ENCODE peak calls at places on chromosomes 7 and 10, in seven cellular contexts. I is NCI-H187, H is iPS DF 6.9, C is myocyte, Z is amniotic stem cell, O is left ventricle myocardium inferior, P is NCI-H774. T is an unnamed sample.

GRCh38 chr10:65952086-65952485 is 973.8 kb upstream of the LRRTM3 start:
- DNase-seq in I (no peak), H (no peak), C (no peak), Z (no peak), O (no peak), P (no peak), T (no peak)

GRCh38 chr10:26438534-26439269 is 561 bp downstream of the APBB1IP start:
- DNase-seq in I (no peak), H (no peak), C (no peak), Z (no peak), O (peak), P (no peak), T (peak)

GRCh38 chr10:32139223-32140073 is 83.2 kb upstream of the KIF5B start:
- DNase-seq in I (no peak), H (peak), C (peak), Z (peak), O (peak), P (no peak), T (peak)

GRCh38 chr7:85815511-85815910 is 628.7 kb upstream of the SEMA3D start:
- DNase-seq in I (no peak), H (no peak), C (no peak), Z (no peak), O (no peak), P (no peak), T (no peak)

GRCh38 chr7:112946350-112946749 is 140.3 kb downstream of the GPR85 start:
- DNase-seq in I (no peak), H (no peak), C (no peak), Z (no peak), O (no peak), P (no peak), T (no peak)

GRCh38 chr7:30709549-30709948 is 27.3 kb upstream of the CRHR2 start:
- DNase-seq in I (no peak), H (no peak), C (no peak), Z (no peak), O (no peak), P (no peak), T (no peak)

GRCh38 chr10:15857001-15857608 is 3.2 kb downstream of the MINDY3 start:
- DNase-seq in I (no peak), H (no peak), C (no peak), Z (no peak), O (no peak), P (no peak), T (no peak)

GRCh38 chr10:113663142-113663541 is 699 bp downstream of the NRAP start:
- DNase-seq in I (no peak), H (no peak), C (peak), Z (no peak), O (no peak), P (no peak), T (no peak)

GRCh38 chr10:96610817-96611216 is 24.0 kb upstream of the TM9SF3 start:
- DNase-seq in I (no peak), H (no peak), C (no peak), Z (no peak), O (no peak), P (no peak), T (no peak)

GRCh38 chr7:41732279-41733062 is 29.6 kb upstream of the INHBA start:
- DNase-seq in I (no peak), H (no peak), C (peak), Z (no peak), O (no peak), P (peak), T (no peak)

GRCh38 chr10:123270221-123270620 is 116.0 kb downstream of the BUB3 start:
- DNase-seq in I (no peak), H (no peak), C (peak), Z (no peak), O (no peak), P (no peak), T (no peak)

GRCh38 chr7:134855467-134855866 is 76.0 kb downstream of the CALD1 start:
- DNase-seq in I (no peak), H (no peak), C (no peak), Z (no peak), O (no peak), P (no peak), T (no peak)

GRCh38 chr7:6181136-6181535 is 91.3 kb downstream of the CYTH3 start:
- DNase-seq in I (no peak), H (no peak), C (no peak), Z (no peak), O (no peak), P (no peak), T (no peak)

GRCh38 chr7:79953130-79953529 is 181.5 kb upstream of the GNAI1 start:
- DNase-seq in I (no peak), H (no peak), C (no peak), Z (no peak), O (no peak), P (no peak), T (no peak)

GRCh38 chr10:93080350-93081046 is 6.8 kb downstream of the CYP26A1 start:
- DNase-seq in I (no peak), H (no peak), C (peak), Z (no peak), O (peak), P (peak), T (peak)

GRCh38 chr7:128206017-128206746 is 34.9 kb upstream of the LEP start:
- DNase-seq in I (no peak), H (no peak), C (no peak), Z (no peak), O (no peak), P (no peak), T (peak)

GRCh38 chr7:78149787-78150186 is 351.2 kb downstream of the PHTF2 start:
- DNase-seq in I (no peak), H (no peak), C (peak), Z (no peak), O (no peak), P (no peak), T (no peak)

GRCh38 chr7:95481768-95482167 is 4.0 kb upstream of the ASB4 start:
- DNase-seq in I (peak), H (no peak), C (no peak), Z (no peak), O (no peak), P (no peak), T (no peak)

GRCh38 chr10:17181751-17182150 is 19.7 kb downstream of the TRDMT1 start:
- DNase-seq in I (no peak), H (no peak), C (peak), Z (no peak), O (no peak), P (no peak), T (no peak)